ENCODE peak calls at places on chromosomes 6 and 20, in six cellular contexts. One of them, this sample, is unnamed. For H3K36me3, the result is how much of the 10 kb centered on the place peaks cover.

GRCh38 chr20:32580194-32580593 is 4.9 kb downstream of the NOL4L start:
- DNase-seq in H1: no peak
- DNase-seq in upper lobe of left lung: no peak
- DNase-seq in transverse colon: no peak
- DNase-seq in stomach: no peak
- DNase-seq in suprapubic skin: no peak
- DNase-seq in this sample: no peak

GRCh38 chr6:68506911-68507310 is 128.2 kb upstream of the ADGRB3 start:
- DNase-seq in upper lobe of left lung: no peak
- DNase-seq in transverse colon: no peak
- DNase-seq in H1: no peak
- DNase-seq in stomach: no peak
- DNase-seq in suprapubic skin: no peak
- DNase-seq in this sample: no peak

GRCh38 chr20:61527626-61528025 is 275.6 kb downstream of the CDH4 start:
- DNase-seq in upper lobe of left lung: no peak
- DNase-seq in transverse colon: no peak
- DNase-seq in H1: no peak
- DNase-seq in stomach: no peak
- DNase-seq in suprapubic skin: no peak
- DNase-seq in this sample: no peak

GRCh38 chr6:44074383-44075136 is 52.7 kb downstream of the MRPL14 start:
- DNase-seq in stomach: peak
- DNase-seq in upper lobe of left lung: peak
- DNase-seq in H1: no peak
- DNase-seq in transverse colon: peak
- DNase-seq in suprapubic skin: peak
- DNase-seq in this sample: peak

GRCh38 chr6:74609857-74610256 is 596.0 kb downstream of the COL12A1 start:
- DNase-seq in transverse colon: no peak
- DNase-seq in stomach: no peak
- DNase-seq in suprapubic skin: no peak
- DNase-seq in H1: no peak
- DNase-seq in upper lobe of left lung: no peak
- DNase-seq in this sample: no peak

GRCh38 chr20:43430265-43430664 is 27.4 kb upstream of the SRSF6 start:
- DNase-seq in transverse colon: no peak
- DNase-seq in H1: no peak
- DNase-seq in upper lobe of left lung: no peak
- DNase-seq in stomach: no peak
- DNase-seq in suprapubic skin: no peak
- DNase-seq in this sample: no peak

GRCh38 chr6:166275714-166276166 is 32.5 kb downstream of the PRR18 start:
- DNase-seq in suprapubic skin: no peak
- DNase-seq in transverse colon: peak
- DNase-seq in H1: no peak
- DNase-seq in stomach: peak
- DNase-seq in upper lobe of left lung: peak
- DNase-seq in this sample: no peak

GRCh38 chr6:11992086-11992485 is 20.0 kb upstream of the HIVEP1 start:
- DNase-seq in stomach: no peak
- DNase-seq in suprapubic skin: no peak
- DNase-seq in upper lobe of left lung: no peak
- DNase-seq in H1: no peak
- DNase-seq in transverse colon: no peak
- DNase-seq in this sample: no peak

GRCh38 chr20:1700990-1701389 is 43.4 kb upstream of the SIRPG start:
- DNase-seq in stomach: no peak
- DNase-seq in H1: no peak
- DNase-seq in upper lobe of left lung: no peak
- DNase-seq in suprapubic skin: no peak
- DNase-seq in transverse colon: no peak
- DNase-seq in this sample: no peak

GRCh38 chr20:58832442-58832841 is 18.3 kb downstream of the GNAS-AS1 start:
- DNase-seq in suprapubic skin: no peak
- DNase-seq in stomach: no peak
- DNase-seq in H1: no peak
- DNase-seq in upper lobe of left lung: no peak
- DNase-seq in transverse colon: no peak
- DNase-seq in this sample: no peak

GRCh38 chr20:63898882-63899558 is 4.1 kb downstream of the DNAJC5 start:
- DNase-seq in suprapubic skin: no peak
- DNase-seq in upper lobe of left lung: no peak
- DNase-seq in H1: no peak
- DNase-seq in stomach: no peak
- DNase-seq in transverse colon: no peak
- DNase-seq in this sample: no peak

GRCh38 chr6:160357088-160357487 is 8.9 kb downstream of the SLC22A3 start:
- DNase-seq in upper lobe of left lung: no peak
- DNase-seq in H1: no peak
- DNase-seq in transverse colon: no peak
- DNase-seq in stomach: no peak
- DNase-seq in suprapubic skin: no peak
- DNase-seq in this sample: no peak

GRCh38 chr6:160358225-160359119 is 10.3 kb downstream of the SLC22A3 start:
- DNase-seq in stomach: no peak
- DNase-seq in upper lobe of left lung: no peak
- DNase-seq in H1: no peak
- DNase-seq in suprapubic skin: no peak
- DNase-seq in transverse colon: no peak
- DNase-seq in this sample: no peak

GRCh38 chr6:160356074-160356754 is 8.0 kb downstream of the SLC22A3 start:
- DNase-seq in upper lobe of left lung: peak
- DNase-seq in suprapubic skin: no peak
- DNase-seq in transverse colon: no peak
- DNase-seq in stomach: no peak
- DNase-seq in H1: no peak
- DNase-seq in this sample: no peak

GRCh38 chr6:160353950-160354496 is 5.8 kb downstream of the SLC22A3 start:
- DNase-seq in transverse colon: no peak
- DNase-seq in upper lobe of left lung: no peak
- DNase-seq in stomach: no peak
- DNase-seq in suprapubic skin: no peak
- DNase-seq in H1: no peak
- DNase-seq in this sample: no peak

DNA sequence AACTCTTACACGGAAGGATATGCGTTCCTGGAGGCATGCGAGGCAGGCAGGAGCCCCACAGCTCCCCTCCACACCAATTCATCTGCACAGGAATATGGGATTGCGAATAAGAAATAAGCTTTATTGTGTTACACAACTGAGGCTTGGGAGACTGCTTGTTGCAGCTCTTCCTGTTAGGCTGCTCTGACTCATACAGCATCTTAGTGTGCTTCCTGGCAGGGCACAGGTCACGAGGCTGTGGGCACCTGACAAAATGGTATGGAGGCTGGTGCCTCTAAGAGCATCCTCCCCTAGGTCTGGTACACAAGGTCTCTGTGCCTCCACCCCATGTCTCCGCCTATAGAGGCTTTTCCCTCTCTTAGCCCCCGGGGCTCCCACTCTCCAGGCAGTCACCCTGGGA is 6.8 kb downstream of the SLC22A3 start:
- DNase-seq in stomach: no peak
- DNase-seq in upper lobe of left lung: no peak
- DNase-seq in transverse colon: no peak
- DNase-seq in H1: no peak
- DNase-seq in suprapubic skin: no peak
- DNase-seq in this sample: no peak
- H3K27ac ChIP-seq in stomach: no peak
- H3K27ac ChIP-seq in upper lobe of left lung: peak
- H3K27ac ChIP-seq in transverse colon: no peak
- H3K27ac ChIP-seq in H1: no peak
- H3K27ac ChIP-seq in suprapubic skin: no peak
- H3K27ac ChIP-seq in this sample: no peak

DNA sequence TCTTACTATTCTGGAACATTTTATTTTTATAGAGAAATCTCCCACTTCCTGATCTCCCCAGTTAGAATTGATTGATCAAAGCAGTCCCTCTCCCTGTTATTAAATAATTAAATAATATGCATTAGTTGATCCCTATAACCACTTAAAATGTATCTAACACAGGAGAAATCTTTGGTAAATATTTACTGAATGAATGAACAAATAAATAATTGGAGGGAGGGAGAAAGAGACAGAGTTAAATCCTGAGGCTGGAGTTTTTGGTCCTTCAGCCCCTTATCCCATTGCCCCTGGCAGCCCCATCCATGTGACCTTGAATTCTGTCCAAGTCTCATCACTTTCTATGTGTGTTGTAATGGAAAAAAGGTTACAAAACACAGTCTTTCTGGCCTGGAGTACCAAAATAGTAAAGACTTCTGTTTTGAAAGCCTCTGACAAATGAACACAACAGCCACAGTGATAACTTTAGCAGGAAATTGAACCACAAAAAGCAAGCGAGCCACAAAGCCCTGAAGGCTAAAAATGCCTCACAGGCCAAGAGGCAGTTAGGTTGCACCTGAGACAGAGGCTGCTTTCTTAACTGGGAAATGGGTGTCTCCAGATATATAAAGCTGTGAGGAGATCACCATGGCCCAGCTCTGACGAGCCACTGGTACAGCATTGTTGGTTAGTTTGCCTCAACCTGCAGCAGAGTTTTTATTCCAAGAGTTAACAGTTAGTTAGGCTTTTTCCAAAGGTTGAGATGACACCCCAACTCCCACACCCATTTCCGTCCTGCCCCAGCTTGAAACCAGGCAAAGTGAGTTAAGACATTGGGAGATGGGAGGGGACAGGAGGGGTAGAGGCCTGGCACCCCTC is 11.3 kb downstream of the NT5E start:
- DNase-seq in H1: no peak
- DNase-seq in suprapubic skin: no peak
- DNase-seq in upper lobe of left lung: no peak
- DNase-seq in stomach: no peak
- DNase-seq in transverse colon: no peak
- DNase-seq in this sample: no peak
- TF ChIP-seq POLR2AphosphoS5 in H1: no peak
- TF ChIP-seq POLR2AphosphoS5 in suprapubic skin: no peak
- TF ChIP-seq POLR2AphosphoS5 in upper lobe of left lung: no peak
- TF ChIP-seq POLR2AphosphoS5 in stomach: no peak
- TF ChIP-seq POLR2AphosphoS5 in transverse colon: no peak
- TF ChIP-seq POLR2AphosphoS5 in this sample: no peak

GRCh38 chr20:17612975-17613327 is 43.1 kb downstream of the DSTN start:
- DNase-seq in H1: no peak
- DNase-seq in upper lobe of left lung: no peak
- DNase-seq in suprapubic skin: no peak
- DNase-seq in stomach: no peak
- DNase-seq in transverse colon: no peak
- DNase-seq in this sample: no peak

GRCh38 chr20:17614176-17614811 is 44.4 kb downstream of the DSTN start:
- DNase-seq in upper lobe of left lung: peak
- DNase-seq in stomach: peak
- DNase-seq in transverse colon: peak
- DNase-seq in suprapubic skin: peak
- DNase-seq in H1: no peak
- DNase-seq in this sample: peak

GRCh38 chr20:17612287-17612974 is 42.6 kb downstream of the DSTN start:
- DNase-seq in suprapubic skin: peak
- DNase-seq in stomach: no peak
- DNase-seq in transverse colon: peak
- DNase-seq in upper lobe of left lung: no peak
- DNase-seq in H1: no peak
- DNase-seq in this sample: no peak

GRCh38 chr20:17614812-17615644 is 45.2 kb downstream of the DSTN start:
- DNase-seq in suprapubic skin: peak
- DNase-seq in stomach: peak
- DNase-seq in transverse colon: peak
- DNase-seq in H1: no peak
- DNase-seq in upper lobe of left lung: peak
- DNase-seq in this sample: no peak

GRCh38 chr20:17613328-17614175 is 43.7 kb downstream of the DSTN start:
- DNase-seq in upper lobe of left lung: peak
- DNase-seq in stomach: peak
- DNase-seq in H1: no peak
- DNase-seq in transverse colon: peak
- DNase-seq in suprapubic skin: peak
- DNase-seq in this sample: no peak
- H3K36me3 ChIP-seq in upper lobe of left lung: under half
- H3K36me3 ChIP-seq in stomach: half or more
- H3K36me3 ChIP-seq in H1: under half
- H3K36me3 ChIP-seq in transverse colon: under half
- H3K36me3 ChIP-seq in suprapubic skin: under half
- H3K36me3 ChIP-seq in this sample: under half

GRCh38 chr6:16766043-16766521 is 4.8 kb upstream of the ATXN1 start:
- DNase-seq in transverse colon: no peak
- DNase-seq in suprapubic skin: no peak
- DNase-seq in upper lobe of left lung: no peak
- DNase-seq in H1: no peak
- DNase-seq in stomach: no peak
- DNase-seq in this sample: no peak

GRCh38 chr6:16766836-16767745 is 5.8 kb upstream of the ATXN1 start:
- DNase-seq in H1: no peak
- DNase-seq in suprapubic skin: no peak
- DNase-seq in upper lobe of left lung: no peak
- DNase-seq in transverse colon: no peak
- DNase-seq in stomach: no peak
- DNase-seq in this sample: no peak

GRCh38 chr6:16769986-16770376 is 8.7 kb upstream of the ATXN1 start:
- DNase-seq in H1: no peak
- DNase-seq in suprapubic skin: no peak
- DNase-seq in upper lobe of left lung: no peak
- DNase-seq in stomach: no peak
- DNase-seq in transverse colon: no peak
- DNase-seq in this sample: no peak

GRCh38 chr6:16769131-16769985 is 8.1 kb upstream of the ATXN1 start:
- DNase-seq in transverse colon: peak
- DNase-seq in suprapubic skin: no peak
- DNase-seq in stomach: peak
- DNase-seq in H1: no peak
- DNase-seq in upper lobe of left lung: no peak
- DNase-seq in this sample: no peak

GRCh38 chr6:16767765-16768514 is 6.7 kb upstream of the ATXN1 start:
- DNase-seq in H1: no peak
- DNase-seq in transverse colon: no peak
- DNase-seq in upper lobe of left lung: no peak
- DNase-seq in stomach: no peak
- DNase-seq in suprapubic skin: no peak
- DNase-seq in this sample: no peak
- H3K27ac ChIP-seq in H1: no peak
- H3K27ac ChIP-seq in transverse colon: peak
- H3K27ac ChIP-seq in upper lobe of left lung: peak
- H3K27ac ChIP-seq in stomach: peak
- H3K27ac ChIP-seq in suprapubic skin: no peak
- H3K27ac ChIP-seq in this sample: no peak

DNA sequence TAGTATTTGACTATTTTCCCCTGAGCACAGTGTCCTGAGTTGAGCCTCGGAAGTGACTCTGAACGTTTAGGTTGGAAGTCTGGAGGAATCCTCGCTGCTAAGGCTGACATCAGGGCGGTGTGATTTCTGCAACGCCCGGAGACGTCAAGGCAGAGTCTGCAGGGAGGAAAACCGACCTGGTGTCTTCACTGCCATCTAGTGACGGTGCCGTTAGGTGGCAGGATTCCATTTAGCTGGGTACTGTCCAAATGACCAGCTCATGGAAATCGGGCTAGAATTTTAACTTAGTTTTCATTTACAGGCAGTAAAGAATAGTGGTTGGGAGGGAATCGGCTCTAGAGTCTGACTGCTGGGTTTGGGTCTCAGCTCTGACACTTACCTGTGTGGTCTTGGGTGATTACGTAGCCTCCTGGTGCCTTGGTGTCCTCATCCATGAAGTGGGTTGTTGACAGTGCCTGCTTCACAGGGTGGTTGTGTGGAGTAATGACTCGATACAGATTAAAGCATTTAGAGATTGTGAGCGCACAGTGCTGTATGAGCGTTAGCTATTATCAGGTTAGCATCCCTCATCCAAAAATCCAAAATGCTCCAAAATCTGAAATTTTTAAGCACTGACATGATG is 35.0 kb downstream of the FOXF2 start:
- DNase-seq in upper lobe of left lung: no peak
- DNase-seq in stomach: peak
- DNase-seq in H1: peak
- DNase-seq in suprapubic skin: no peak
- DNase-seq in transverse colon: peak
- DNase-seq in this sample: no peak
- TF ChIP-seq POLR2AphosphoS5 in upper lobe of left lung: no peak
- TF ChIP-seq POLR2AphosphoS5 in stomach: no peak
- TF ChIP-seq POLR2AphosphoS5 in H1: no peak
- TF ChIP-seq POLR2AphosphoS5 in suprapubic skin: no peak
- TF ChIP-seq POLR2AphosphoS5 in transverse colon: no peak
- TF ChIP-seq POLR2AphosphoS5 in this sample: no peak